ENCODE peak calls at places on chromosomes 2 and 18, in nine cellular contexts. One of them, this sample, is unnamed.

GRCh38 chr2:64478502-64479230 is 24.7 kb downstream of the LGALSL start:
- DNase-seq in H9: no peak
- DNase-seq in endodermal cell: no peak
- DNase-seq in colonic mucosa: no peak
- DNase-seq in foreskin fibroblast: no peak
- DNase-seq in A549: no peak
- DNase-seq in foreskin keratinocyte: peak
- DNase-seq in HFFc6: no peak
- DNase-seq in mucosa of descending colon: no peak
- DNase-seq in this sample: no peak

GRCh38 chr18:9103488-9103887 is 989 bp downstream of the NDUFV2 start:
- DNase-seq in H9: no peak
- DNase-seq in endodermal cell: no peak
- DNase-seq in colonic mucosa: no peak
- DNase-seq in foreskin fibroblast: peak
- DNase-seq in A549: no peak
- DNase-seq in foreskin keratinocyte: no peak
- DNase-seq in HFFc6: peak
- DNase-seq in mucosa of descending colon: no peak
- DNase-seq in this sample: no peak

GRCh38 chr18:80103231-80103630 is 5.8 kb upstream of the ADNP2 start:
- DNase-seq in H9: no peak
- DNase-seq in endodermal cell: no peak
- DNase-seq in colonic mucosa: no peak
- DNase-seq in foreskin fibroblast: no peak
- DNase-seq in A549: no peak
- DNase-seq in foreskin keratinocyte: no peak
- DNase-seq in HFFc6: peak
- DNase-seq in mucosa of descending colon: no peak
- DNase-seq in this sample: no peak

GRCh38 chr2:237666606-237667005 is 39.2 kb downstream of the LRRFIP1 start:
- DNase-seq in H9: no peak
- DNase-seq in endodermal cell: no peak
- DNase-seq in colonic mucosa: no peak
- DNase-seq in foreskin fibroblast: no peak
- DNase-seq in A549: no peak
- DNase-seq in foreskin keratinocyte: no peak
- DNase-seq in HFFc6: no peak
- DNase-seq in mucosa of descending colon: no peak
- DNase-seq in this sample: no peak

GRCh38 chr18:9575558-9575957 is 38.8 kb downstream of the PPP4R1 start:
- DNase-seq in H9: peak
- DNase-seq in endodermal cell: peak
- DNase-seq in colonic mucosa: peak
- DNase-seq in foreskin fibroblast: peak
- DNase-seq in A549: peak
- DNase-seq in foreskin keratinocyte: peak
- DNase-seq in HFFc6: peak
- DNase-seq in mucosa of descending colon: peak
- DNase-seq in this sample: peak

GRCh38 chr2:55168221-55169154 is 63.6 kb downstream of the CLHC1 start:
- DNase-seq in H9: no peak
- DNase-seq in endodermal cell: no peak
- DNase-seq in colonic mucosa: peak
- DNase-seq in foreskin fibroblast: peak
- DNase-seq in A549: peak
- DNase-seq in foreskin keratinocyte: peak
- DNase-seq in HFFc6: peak
- DNase-seq in mucosa of descending colon: peak
- DNase-seq in this sample: no peak

GRCh38 chr2:217865373-217865772 is 137.4 kb downstream of the TNS1 start:
- DNase-seq in H9: no peak
- DNase-seq in endodermal cell: no peak
- DNase-seq in colonic mucosa: no peak
- DNase-seq in foreskin fibroblast: no peak
- DNase-seq in A549: no peak
- DNase-seq in foreskin keratinocyte: no peak
- DNase-seq in HFFc6: no peak
- DNase-seq in mucosa of descending colon: no peak
- DNase-seq in this sample: no peak

GRCh38 chr2:172667926-172668325 is 67.7 kb upstream of the RAPGEF4 start:
- DNase-seq in H9: no peak
- DNase-seq in endodermal cell: no peak
- DNase-seq in colonic mucosa: no peak
- DNase-seq in foreskin fibroblast: peak
- DNase-seq in A549: no peak
- DNase-seq in foreskin keratinocyte: no peak
- DNase-seq in HFFc6: peak
- DNase-seq in mucosa of descending colon: no peak
- DNase-seq in this sample: no peak

GRCh38 chr2:151973901-151974199 is 125.0 kb downstream of the CACNB4 start:
- DNase-seq in H9: peak
- DNase-seq in endodermal cell: peak
- DNase-seq in colonic mucosa: no peak
- DNase-seq in foreskin fibroblast: peak
- DNase-seq in A549: no peak
- DNase-seq in foreskin keratinocyte: peak
- DNase-seq in HFFc6: no peak
- DNase-seq in mucosa of descending colon: no peak
- DNase-seq in this sample: peak

GRCh38 chr18:12921178-12921577 is 26.6 kb upstream of the SEH1L start:
- DNase-seq in H9: no peak
- DNase-seq in endodermal cell: no peak
- DNase-seq in colonic mucosa: no peak
- DNase-seq in foreskin fibroblast: no peak
- DNase-seq in A549: no peak
- DNase-seq in foreskin keratinocyte: no peak
- DNase-seq in HFFc6: no peak
- DNase-seq in mucosa of descending colon: no peak
- DNase-seq in this sample: no peak

GRCh38 chr2:75311993-75312392 is 112.7 kb upstream of the TACR1 start:
- DNase-seq in H9: peak
- DNase-seq in endodermal cell: peak
- DNase-seq in colonic mucosa: no peak
- DNase-seq in foreskin fibroblast: no peak
- DNase-seq in A549: no peak
- DNase-seq in foreskin keratinocyte: no peak
- DNase-seq in HFFc6: no peak
- DNase-seq in mucosa of descending colon: peak
- DNase-seq in this sample: peak

GRCh38 chr2:173764094-173764493 is 201.1 kb downstream of the SP3 start:
- DNase-seq in H9: no peak
- DNase-seq in endodermal cell: no peak
- DNase-seq in colonic mucosa: no peak
- DNase-seq in foreskin fibroblast: no peak
- DNase-seq in A549: no peak
- DNase-seq in foreskin keratinocyte: no peak
- DNase-seq in HFFc6: no peak
- DNase-seq in mucosa of descending colon: no peak
- DNase-seq in this sample: no peak

GRCh38 chr2:176494949-176495353 is 225.7 kb downstream of the MTX2 start:
- DNase-seq in H9: no peak
- DNase-seq in endodermal cell: no peak
- DNase-seq in colonic mucosa: no peak
- DNase-seq in foreskin fibroblast: peak
- DNase-seq in A549: no peak
- DNase-seq in foreskin keratinocyte: no peak
- DNase-seq in HFFc6: no peak
- DNase-seq in mucosa of descending colon: peak
- DNase-seq in this sample: no peak

GRCh38 chr2:48713647-48714046 is 41.9 kb downstream of the LHCGR start:
- DNase-seq in H9: no peak
- DNase-seq in endodermal cell: no peak
- DNase-seq in colonic mucosa: no peak
- DNase-seq in foreskin fibroblast: no peak
- DNase-seq in A549: no peak
- DNase-seq in foreskin keratinocyte: no peak
- DNase-seq in HFFc6: no peak
- DNase-seq in mucosa of descending colon: peak
- DNase-seq in this sample: no peak

GRCh38 chr2:28765316-28765715 is 13.7 kb downstream of the PPP1CB start:
- DNase-seq in H9: no peak
- DNase-seq in endodermal cell: no peak
- DNase-seq in colonic mucosa: no peak
- DNase-seq in foreskin fibroblast: peak
- DNase-seq in A549: no peak
- DNase-seq in foreskin keratinocyte: peak
- DNase-seq in HFFc6: peak
- DNase-seq in mucosa of descending colon: no peak
- DNase-seq in this sample: no peak

GRCh38 chr2:21836766-21837543 is 713.2 kb downstream of the TDRD15 start:
- DNase-seq in H9: no peak
- DNase-seq in endodermal cell: no peak
- DNase-seq in colonic mucosa: no peak
- DNase-seq in foreskin fibroblast: peak
- DNase-seq in A549: no peak
- DNase-seq in foreskin keratinocyte: no peak
- DNase-seq in HFFc6: peak
- DNase-seq in mucosa of descending colon: no peak
- DNase-seq in this sample: no peak

GRCh38 chr2:12412898-12413305 is 303.8 kb upstream of the TRIB2 start:
- DNase-seq in H9: no peak
- DNase-seq in endodermal cell: no peak
- DNase-seq in colonic mucosa: no peak
- DNase-seq in foreskin fibroblast: no peak
- DNase-seq in A549: no peak
- DNase-seq in foreskin keratinocyte: no peak
- DNase-seq in HFFc6: no peak
- DNase-seq in mucosa of descending colon: no peak
- DNase-seq in this sample: no peak

GRCh38 chr18:26002375-26002774 is 88.0 kb downstream of the SS18 start:
- DNase-seq in H9: no peak
- DNase-seq in endodermal cell: no peak
- DNase-seq in colonic mucosa: no peak
- DNase-seq in foreskin fibroblast: no peak
- DNase-seq in A549: no peak
- DNase-seq in foreskin keratinocyte: no peak
- DNase-seq in HFFc6: no peak
- DNase-seq in mucosa of descending colon: no peak
- DNase-seq in this sample: no peak

GRCh38 chr2:190763901-190764514 is 115.1 kb downstream of the NAB1 start:
- DNase-seq in H9: no peak
- DNase-seq in endodermal cell: no peak
- DNase-seq in colonic mucosa: no peak
- DNase-seq in foreskin fibroblast: peak
- DNase-seq in A549: no peak
- DNase-seq in foreskin keratinocyte: peak
- DNase-seq in HFFc6: peak
- DNase-seq in mucosa of descending colon: no peak
- DNase-seq in this sample: no peak

GRCh38 chr2:42722328-42723190 is 41.4 kb downstream of the OXER1 start:
- DNase-seq in H9: no peak
- DNase-seq in endodermal cell: peak
- DNase-seq in colonic mucosa: peak
- DNase-seq in foreskin fibroblast: peak
- DNase-seq in A549: no peak
- DNase-seq in foreskin keratinocyte: peak
- DNase-seq in HFFc6: peak
- DNase-seq in mucosa of descending colon: peak
- DNase-seq in this sample: no peak

GRCh38 chr2:125364181-125364806 is 1291.7 kb upstream of the GYPC start:
- DNase-seq in H9: no peak
- DNase-seq in endodermal cell: no peak
- DNase-seq in colonic mucosa: no peak
- DNase-seq in foreskin fibroblast: no peak
- DNase-seq in A549: no peak
- DNase-seq in foreskin keratinocyte: no peak
- DNase-seq in HFFc6: no peak
- DNase-seq in mucosa of descending colon: no peak
- DNase-seq in this sample: no peak
- TF ChIP-seq CTCF in H9: peak
- TF ChIP-seq CTCF in endodermal cell: no peak
- TF ChIP-seq CTCF in colonic mucosa: no peak
- TF ChIP-seq CTCF in foreskin fibroblast: no peak
- TF ChIP-seq CTCF in A549: no peak
- TF ChIP-seq CTCF in foreskin keratinocyte: no peak
- TF ChIP-seq CTCF in HFFc6: no peak
- TF ChIP-seq CTCF in mucosa of descending colon: no peak
- TF ChIP-seq CTCF in this sample: peak

GRCh38 chr2:161946489-161947107 is 127.4 kb downstream of the DPP4 start:
- DNase-seq in H9: no peak
- DNase-seq in endodermal cell: no peak
- DNase-seq in colonic mucosa: peak
- DNase-seq in foreskin fibroblast: peak
- DNase-seq in A549: no peak
- DNase-seq in foreskin keratinocyte: peak
- DNase-seq in HFFc6: peak
- DNase-seq in mucosa of descending colon: peak
- DNase-seq in this sample: no peak
- TF ChIP-seq CTCF in H9: peak
- TF ChIP-seq CTCF in endodermal cell: peak
- TF ChIP-seq CTCF in colonic mucosa: peak
- TF ChIP-seq CTCF in foreskin fibroblast: peak
- TF ChIP-seq CTCF in A549: peak
- TF ChIP-seq CTCF in foreskin keratinocyte: peak
- TF ChIP-seq CTCF in HFFc6: peak
- TF ChIP-seq CTCF in mucosa of descending colon: peak
- TF ChIP-seq CTCF in this sample: peak

DNA sequence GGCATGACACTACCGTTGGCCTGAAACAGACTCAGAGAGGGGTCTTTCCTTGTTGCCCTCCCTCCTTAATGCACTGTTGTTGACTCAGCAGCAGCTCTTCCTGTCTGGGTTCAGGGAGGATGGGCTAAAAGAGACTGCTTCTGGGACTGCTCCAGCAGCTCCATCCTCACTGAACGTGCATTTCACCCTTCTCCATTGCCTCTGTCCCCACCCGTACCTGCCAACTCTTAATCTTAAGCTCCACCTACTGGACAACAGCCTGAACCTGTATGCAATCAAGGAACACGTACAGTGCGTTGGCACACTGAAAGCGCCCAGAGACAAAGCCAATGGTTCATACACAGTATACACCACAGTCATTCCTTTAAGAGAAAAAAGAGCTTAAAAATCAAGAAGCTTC is 230.8 kb upstream of the RAB6C start:
- DNase-seq in H9: peak
- DNase-seq in endodermal cell: peak
- DNase-seq in colonic mucosa: no peak
- DNase-seq in foreskin fibroblast: no peak
- DNase-seq in A549: no peak
- DNase-seq in foreskin keratinocyte: peak
- DNase-seq in HFFc6: no peak
- DNase-seq in mucosa of descending colon: peak
- DNase-seq in this sample: no peak
- TF ChIP-seq CTCF in H9: peak
- TF ChIP-seq CTCF in endodermal cell: peak
- TF ChIP-seq CTCF in colonic mucosa: no peak
- TF ChIP-seq CTCF in foreskin fibroblast: no peak
- TF ChIP-seq CTCF in A549: no peak
- TF ChIP-seq CTCF in foreskin keratinocyte: peak
- TF ChIP-seq CTCF in HFFc6: no peak
- TF ChIP-seq CTCF in mucosa of descending colon: no peak
- TF ChIP-seq CTCF in this sample: no peak

DNA sequence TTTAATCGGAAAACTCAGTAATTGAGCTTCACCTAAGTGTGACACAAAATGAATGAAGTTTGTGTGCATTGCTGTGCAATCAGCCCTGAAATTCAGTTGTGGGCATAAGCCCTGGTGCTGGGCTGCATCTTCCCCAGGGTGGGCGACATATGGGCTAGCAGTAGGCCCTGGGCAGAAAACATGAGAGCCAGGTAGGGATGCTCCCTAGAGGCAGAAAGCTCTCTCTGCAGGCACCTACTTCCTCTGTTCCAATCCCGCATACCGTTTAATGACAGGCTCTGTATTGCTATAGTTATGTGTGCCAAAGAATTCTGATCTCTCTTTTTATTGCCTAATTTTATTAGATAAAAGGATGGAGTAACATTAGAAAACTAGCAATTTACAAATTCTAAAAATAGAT is 456.7 kb downstream of the NRXN1 start:
- DNase-seq in H9: peak
- DNase-seq in endodermal cell: peak
- DNase-seq in colonic mucosa: no peak
- DNase-seq in foreskin fibroblast: no peak
- DNase-seq in A549: no peak
- DNase-seq in foreskin keratinocyte: no peak
- DNase-seq in HFFc6: no peak
- DNase-seq in mucosa of descending colon: no peak
- DNase-seq in this sample: peak
- TF ChIP-seq CTCF in H9: peak
- TF ChIP-seq CTCF in endodermal cell: peak
- TF ChIP-seq CTCF in colonic mucosa: no peak
- TF ChIP-seq CTCF in foreskin fibroblast: no peak
- TF ChIP-seq CTCF in A549: no peak
- TF ChIP-seq CTCF in foreskin keratinocyte: peak
- TF ChIP-seq CTCF in HFFc6: no peak
- TF ChIP-seq CTCF in mucosa of descending colon: no peak
- TF ChIP-seq CTCF in this sample: no peak

This sample was measured in glutamatergic neuron.